ENCODE peak calls at places on chromosomes 11 and 22, in eight cellular contexts. S is IMR-90; F is neural crest cell; X is uterus; P is T-cell; W is activated CD4-positive, CD25-positive, alpha-beta regulatory T cell treated with anti-CD3 and anti-CD28 coated beads, Interleukin-2, amount 50 U/mL, for 16 hours; D is fibroblast of mammary gland; L is RWPE1. N is an unnamed sample.

GRCh38 chr11:31641477-31642062 is 132.0 kb downstream of the ELP4 start:
- DNase-seq in D (peak; percentile 53), S (peak; percentile 36), P (no peak), X (no peak), F (peak; percentile 40), L (peak; percentile 16), W (no peak), N (no peak)

GRCh38 chr11:95849087-95849825 is 59.0 kb downstream of the CEP57 start:
- DNase-seq in S (peak; percentile 82), P (peak; percentile 0), X (peak; percentile 29), F (peak; percentile 15), L (peak; percentile 43), W (no peak), D (peak; percentile 88), N (no peak)

GRCh38 chr11:102703826-102704493 is 1.6 kb downstream of the MMP27 start:
- DNase-seq in L (no peak), P (no peak), W (no peak), F (no peak), X (no peak), S (no peak), D (no peak), N (no peak)

GRCh38 chr11:1450344-1450875 is 36.2 kb downstream of the MOB2 start:
- DNase-seq in W (no peak), F (no peak), P (no peak), X (no peak), L (peak; percentile 35), S (no peak), D (no peak), N (no peak)

GRCh38 chr11:69518081-69518950 is 36.9 kb downstream of the LINC01488 start:
- DNase-seq in L (no peak), D (peak; percentile 97), F (no peak), W (no peak), S (peak; percentile 94), X (no peak), P (no peak), N (no peak)

GRCh38 chr11:121763526-121763925 is 310.8 kb upstream of the SORL1-AS1 start:
- DNase-seq in D (no peak), W (no peak), F (no peak), P (no peak), X (no peak), S (no peak), L (no peak), N (no peak)

GRCh38 chr11:33256808-33257159 is 397 bp upstream of the HIPK3 start:
- DNase-seq in L (no peak), D (no peak), P (no peak), F (no peak), S (no peak), X (no peak), W (no peak), N (no peak)

GRCh38 chr11:123434262-123434661 is 4.2 kb downstream of the GRAMD1B start:
- DNase-seq in S (peak; percentile 22), F (no peak), D (peak; percentile 28), L (peak; percentile 17), X (no peak), P (no peak), W (no peak), N (no peak)

GRCh38 chr11:119363874-119364590 is 17.5 kb downstream of the USP2 start:
- DNase-seq in W (no peak), X (peak; percentile 73), D (no peak), S (no peak), F (peak; percentile 51), P (no peak), L (peak; percentile 61), N (no peak)

GRCh38 chr22:22171357-22172218 is 73.0 kb upstream of the VPREB1 start:
- DNase-seq in F (peak; percentile 12), P (no peak), D (peak; percentile 13), L (peak; percentile 2), W (no peak), S (no peak), X (no peak), N (no peak)

GRCh38 chr11:72579816-72580647 is 94.2 kb downstream of the PDE2A start:
- DNase-seq in X (no peak), F (no peak), W (no peak), L (no peak), D (no peak), S (no peak), P (no peak), N (no peak)

GRCh38 chr22:24391836-24392217 is 35.6 kb upstream of the ADORA2A start:
- DNase-seq in W (no peak), D (peak; percentile 53), P (no peak), S (peak; percentile 77), F (no peak), L (no peak), X (no peak), N (no peak)

GRCh38 chr11:10779086-10779485 is 28.0 kb downstream of the CTR9 start:
- DNase-seq in X (no peak), L (no peak), D (peak; percentile 40), F (no peak), S (no peak), W (no peak), P (no peak), N (no peak)

GRCh38 chr11:130606781-130607511 is 158.5 kb downstream of the ADAMTS15 start:
- DNase-seq in F (no peak), S (peak; percentile 31), X (peak; percentile 87), W (no peak), D (peak; percentile 77), L (no peak), P (no peak), N (no peak)

GRCh38 chr11:2833051-2833937 is 52.3 kb downstream of the CDKN1C start:
- DNase-seq in X (no peak), W (no peak), D (no peak), L (no peak), F (no peak), P (no peak), S (no peak), N (no peak)

GRCh38 chr11:93541884-93542752 is 1.1 kb downstream of the SMCO4 start:
- DNase-seq in X (peak; percentile 30), W (no peak), P (peak; percentile 40), D (peak; percentile 71), F (no peak), S (peak; percentile 77), L (no peak), N (no peak)

GRCh38 chr11:120667281-120667680 is 155.7 kb downstream of the GRIK4 start:
- DNase-seq in X (peak; percentile 23), D (peak; percentile 34), F (no peak), L (no peak), S (no peak), P (no peak), W (no peak), N (no peak)

GRCh38 chr11:104623518-104623917 is 274.7 kb downstream of the CASP12 start:
- DNase-seq in F (no peak), X (no peak), S (peak; percentile 70), L (peak; percentile 31), W (no peak), P (no peak), D (peak; percentile 59), N (no peak)